ENCODE peak calls at places on chromosomes 1 and 21, in five cellular contexts. Y, I, G, K and Q are unnamed samples.

GRCh38 chr1:61184035-61184713 is 101.8 kb downstream of the NFIA start:
- DNase-seq in Y (no peak), I (peak; percentile 84), G (peak; percentile 96), K (peak; percentile 95), Q (peak; percentile 96)

GRCh38 chr1:76433528-76433927 is 359.0 kb downstream of the ST6GALNAC3 start:
- DNase-seq in Y (no peak), I (no peak), G (no peak), K (no peak), Q (no peak)

GRCh38 chr1:168706376-168706995 is 22.5 kb downstream of the DPT start:
- DNase-seq in Y (no peak), I (no peak), G (no peak), K (no peak), Q (no peak)

GRCh38 chr1:224524679-224525078 is 90.1 kb upstream of the WDR26 start:
- DNase-seq in Y (no peak), I (no peak), G (no peak), K (no peak), Q (no peak)

GRCh38 chr21:43699933-43700599 is 18.9 kb upstream of the PDXK start:
- DNase-seq in Y (no peak), I (no peak), G (no peak), K (no peak), Q (no peak)

GRCh38 chr21:36319767-36320420 is at the start of gene MORC3:
- DNase-seq in Y (peak; percentile 95), I (peak; percentile 97), G (peak; percentile 98), K (peak; percentile 97), Q (peak; percentile 94)

GRCh38 chr21:26441081-26441610 is 131.9 kb downstream of the CYYR1 start:
- DNase-seq in Y (no peak), I (no peak), G (no peak), K (no peak), Q (no peak)

GRCh38 chr1:165257969-165258459 is 98.5 kb downstream of the LMX1A start:
- DNase-seq in Y (no peak), I (peak; percentile 65), G (peak; percentile 68), K (peak; percentile 62), Q (peak; percentile 77)

GRCh38 chr1:178792394-178792793 is 67.3 kb downstream of the RALGPS2 start:
- DNase-seq in Y (no peak), I (no peak), G (no peak), K (no peak), Q (no peak)

GRCh38 chr1:31295874-31296485 is 608 bp downstream of the SNRNP40 start:
- DNase-seq in Y (no peak), I (no peak), G (no peak), K (no peak), Q (no peak)

GRCh38 chr21:17793675-17794123 is 25.5 kb downstream of the C21orf91 start:
- DNase-seq in Y (no peak), I (no peak), G (no peak), K (no peak), Q (no peak)

GRCh38 chr21:37970548-37970947 is 54.3 kb upstream of the KCNJ6 start:
- DNase-seq in Y (no peak), I (no peak), G (no peak), K (no peak), Q (no peak)

GRCh38 chr1:6991271-6991670 is 206.0 kb downstream of the CAMTA1 start:
- DNase-seq in Y (no peak), I (peak; percentile 13), G (no peak), K (no peak), Q (no peak)

GRCh38 chr1:93673159-93673657 is 8.4 kb downstream of the BCAR3 start:
- DNase-seq in Y (no peak), I (no peak), G (no peak), K (no peak), Q (no peak)

GRCh38 chr1:226609836-226610455 is 61.4 kb downstream of the STUM start:
- DNase-seq in Y (no peak), I (no peak), G (no peak), K (no peak), Q (no peak)

GRCh38 chr1:43405219-43405875 is 15.6 kb downstream of the SZT2 start:
- DNase-seq in Y (no peak), I (no peak), G (no peak), K (no peak), Q (no peak)

GRCh38 chr1:178134061-178134460 is 40.2 kb downstream of the RASAL2 start:
- DNase-seq in Y (no peak), I (peak; percentile 27), G (no peak), K (peak; percentile 69), Q (no peak)

DNA sequence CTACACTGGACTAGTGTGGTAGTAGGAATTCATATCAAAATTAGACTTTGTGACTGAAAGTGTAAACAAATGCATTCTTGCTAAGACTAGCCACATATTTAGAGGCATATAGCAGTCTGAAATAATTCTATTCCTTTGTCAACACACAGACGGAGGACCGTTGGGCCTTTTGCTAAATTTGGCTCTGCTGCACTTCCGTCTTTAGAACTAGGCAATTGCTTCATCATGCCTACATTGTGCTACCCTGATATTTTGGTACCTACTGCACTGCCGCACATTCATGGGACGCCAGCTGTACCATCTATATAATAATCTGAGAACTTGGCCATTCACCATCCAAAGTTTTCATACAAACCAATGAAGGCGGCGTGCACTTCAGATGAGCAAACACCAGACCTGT is 346.9 kb downstream of the KIF26B start:
- DNase-seq in Y (no peak), I (no peak), G (no peak), K (no peak), Q (no peak)
- H3K4me3 ChIP-seq in Y (no peak overlapping the region), I (no peak overlapping the region), G (no peak overlapping the region), K (no peak overlapping the region), Q (no peak overlapping the region)

GRCh38 chr1:27053977-27054376 is 41.3 kb upstream of the TENT5B start:
- DNase-seq in Y (no peak), I (no peak), G (no peak), K (no peak), Q (no peak)

GRCh38 chr1:27057801-27058647 is 45.4 kb upstream of the TENT5B start:
- DNase-seq in Y (no peak), I (no peak), G (no peak), K (no peak), Q (no peak)

GRCh38 chr1:27052527-27052926 is 39.9 kb upstream of the TENT5B start:
- DNase-seq in Y (no peak), I (no peak), G (no peak), K (no peak), Q (no peak)

GRCh38 chr1:27057389-27057788 is 44.7 kb upstream of the TENT5B start:
- DNase-seq in Y (no peak), I (no peak), G (no peak), K (no peak), Q (no peak)

DNA sequence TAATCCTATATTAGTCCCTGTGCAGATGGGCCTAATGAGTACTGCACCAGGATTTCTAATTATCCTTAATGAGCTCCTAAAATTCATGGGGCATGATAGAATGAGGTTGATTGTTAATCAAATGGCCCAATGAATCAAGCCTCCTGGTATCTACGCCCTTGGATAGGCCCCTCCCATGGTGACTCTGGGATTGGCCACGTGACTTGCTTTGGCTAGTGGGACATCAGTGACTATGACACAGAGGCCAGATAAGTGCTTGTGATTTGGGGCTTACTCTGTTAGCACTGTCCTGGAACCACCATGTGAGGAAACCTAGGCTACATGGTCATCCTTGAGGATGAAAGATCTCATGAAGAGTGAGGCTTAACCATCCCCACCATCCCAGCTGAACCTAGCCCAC is 41.7 kb upstream of the TENT5B start:
- DNase-seq in Y (no peak), I (no peak), G (no peak), K (no peak), Q (no peak)
- H3K4me3 ChIP-seq in Y (no peak overlapping the region), I (no peak overlapping the region), G (no peak overlapping the region), K (no peak overlapping the region), Q (no peak overlapping the region)

GRCh38 chr1:150155413-150156071 is 5.8 kb downstream of the PLEKHO1 start:
- DNase-seq in Y (no peak), I (no peak), G (no peak), K (no peak), Q (no peak)
- H3K4me3 ChIP-seq in Y (no peak overlapping the region), I (no peak overlapping the region), G (no peak overlapping the region), K (no peak overlapping the region), Q (no peak overlapping the region)

DNA sequence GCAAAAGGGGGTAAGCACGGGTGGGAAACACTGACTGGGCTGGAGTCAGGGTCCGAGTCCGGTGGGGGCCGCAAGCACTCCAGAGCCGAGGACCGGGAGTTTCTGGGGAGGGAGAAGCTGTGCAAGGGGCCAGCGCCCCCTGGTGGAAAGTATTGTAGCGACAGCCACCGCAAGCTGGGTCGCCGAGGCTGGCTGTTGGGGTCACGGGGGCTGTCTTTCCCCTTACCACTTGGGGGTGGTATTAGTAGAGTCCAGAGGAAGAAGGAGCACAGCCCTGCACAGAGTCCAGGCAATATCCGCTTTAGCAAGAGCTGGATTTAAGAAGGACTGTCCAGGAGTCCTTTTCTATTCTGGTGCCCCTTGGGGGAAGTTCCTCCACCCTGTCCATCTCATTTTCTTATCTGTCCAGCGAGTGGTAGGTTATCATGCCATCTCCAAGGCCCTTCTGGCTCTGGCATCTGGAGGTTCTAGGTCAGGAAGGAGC is 17.9 kb upstream of the ETV3 start:
- DNase-seq in Y (no peak), I (peak; percentile 66), G (no peak), K (peak; percentile 70), Q (no peak)
- H3K4me3 ChIP-seq in Y (no peak overlapping the region), I (peak overlapping the region; percentile 37), G (peak overlapping the region; percentile 59), K (peak overlapping the region; percentile 12), Q (no peak overlapping the region)